ENCODE peak calls at places on chromosome 6, in four cellular contexts. One of them, this sample, is unnamed.

GRCh38 chr6:26056583-26057350 is 30.5 kb upstream of the HFE start:
- DNase-seq in foreskin fibroblast: peak
- DNase-seq in BJ: no peak
- DNase-seq in testis: peak
- DNase-seq in this sample: no peak

GRCh38 chr6:116616757-116617093 is 446 bp downstream of the RSPH4A start:
- DNase-seq in foreskin fibroblast: no peak
- DNase-seq in testis: peak
- DNase-seq in BJ: no peak
- DNase-seq in this sample: no peak

GRCh38 chr6:84123186-84123585 is 89.6 kb downstream of the MRAP2 start:
- DNase-seq in BJ: no peak
- DNase-seq in testis: no peak
- DNase-seq in foreskin fibroblast: no peak
- DNase-seq in this sample: no peak

GRCh38 chr6:73058736-73059135 is 166.6 kb downstream of the KHDC1L start:
- DNase-seq in BJ: peak
- DNase-seq in testis: no peak
- DNase-seq in foreskin fibroblast: no peak
- DNase-seq in this sample: no peak

GRCh38 chr6:169337881-169338445 is 84.3 kb upstream of the THBS2 start:
- DNase-seq in foreskin fibroblast: peak
- DNase-seq in testis: no peak
- DNase-seq in BJ: no peak
- DNase-seq in this sample: no peak

GRCh38 chr6:52253494-52253893 is 9.2 kb upstream of the IL17F start:
- DNase-seq in testis: no peak
- DNase-seq in BJ: no peak
- DNase-seq in foreskin fibroblast: peak
- DNase-seq in this sample: no peak

GRCh38 chr6:44539701-44540100 is 152.2 kb downstream of the CDC5L start:
- DNase-seq in BJ: no peak
- DNase-seq in foreskin fibroblast: no peak
- DNase-seq in testis: no peak
- DNase-seq in this sample: no peak

GRCh38 chr6:138620630-138621029 is 121.3 kb upstream of the NHSL1 start:
- DNase-seq in testis: no peak
- DNase-seq in BJ: no peak
- DNase-seq in foreskin fibroblast: no peak
- DNase-seq in this sample: no peak

GRCh38 chr6:11667876-11668275 is 110.7 kb downstream of the ADTRP start:
- DNase-seq in foreskin fibroblast: no peak
- DNase-seq in testis: no peak
- DNase-seq in BJ: no peak
- DNase-seq in this sample: no peak

GRCh38 chr6:141922898-141923297 is 209.8 kb upstream of the GJE1 start:
- DNase-seq in foreskin fibroblast: no peak
- DNase-seq in testis: no peak
- DNase-seq in BJ: no peak
- DNase-seq in this sample: no peak

GRCh38 chr6:36201612-36202011 is 5.1 kb downstream of the BRPF3 start:
- DNase-seq in testis: no peak
- DNase-seq in BJ: no peak
- DNase-seq in foreskin fibroblast: no peak
- DNase-seq in this sample: no peak

GRCh38 chr6:91580635-91581034 is 993.8 kb upstream of the MAP3K7 start:
- DNase-seq in BJ: no peak
- DNase-seq in testis: no peak
- DNase-seq in foreskin fibroblast: no peak
- DNase-seq in this sample: no peak

GRCh38 chr6:109867009-109867969 is 110.8 kb upstream of the GPR6 start:
- DNase-seq in testis: peak
- DNase-seq in foreskin fibroblast: no peak
- DNase-seq in BJ: no peak
- DNase-seq in this sample: no peak

GRCh38 chr6:1336246-1336843 is 24.4 kb downstream of the FOXQ1 start:
- DNase-seq in foreskin fibroblast: no peak
- DNase-seq in BJ: no peak
- DNase-seq in testis: no peak
- DNase-seq in this sample: no peak

GRCh38 chr6:65285275-65285674 is 421.8 kb downstream of the EYS start:
- DNase-seq in testis: no peak
- DNase-seq in BJ: no peak
- DNase-seq in foreskin fibroblast: no peak
- DNase-seq in this sample: no peak

GRCh38 chr6:30769088-30769852 is 24.9 kb upstream of the IER3 start:
- DNase-seq in foreskin fibroblast: peak
- DNase-seq in testis: no peak
- DNase-seq in BJ: peak
- DNase-seq in this sample: peak

GRCh38 chr6:166540631-166541331 is 45.7 kb downstream of the RAMACL start:
- DNase-seq in BJ: no peak
- DNase-seq in foreskin fibroblast: no peak
- DNase-seq in testis: no peak
- DNase-seq in this sample: no peak

GRCh38 chr6:166693880-166694279 is 66.8 kb upstream of the RPS6KA2 start:
- DNase-seq in BJ: no peak
- DNase-seq in foreskin fibroblast: no peak
- DNase-seq in testis: no peak
- DNase-seq in this sample: no peak

GRCh38 chr6:1911476-1911875 is 301.8 kb downstream of the FOXC1 start:
- DNase-seq in testis: no peak
- DNase-seq in BJ: no peak
- DNase-seq in foreskin fibroblast: peak
- DNase-seq in this sample: no peak

GRCh38 chr6:81166770-81167169 is 585.7 kb downstream of the TENT5A start:
- DNase-seq in testis: no peak
- DNase-seq in BJ: no peak
- DNase-seq in foreskin fibroblast: peak
- DNase-seq in this sample: no peak

GRCh38 chr6:145749632-145750031 is 14.3 kb upstream of the EPM2A start:
- DNase-seq in testis: no peak
- DNase-seq in BJ: peak
- DNase-seq in foreskin fibroblast: peak
- DNase-seq in this sample: peak

GRCh38 chr6:14275493-14275851 is 157.9 kb downstream of the CD83 start:
- DNase-seq in testis: peak
- DNase-seq in BJ: no peak
- DNase-seq in foreskin fibroblast: no peak
- DNase-seq in this sample: no peak

GRCh38 chr6:4970739-4971395 is 33.0 kb downstream of the RPP40 start:
- DNase-seq in BJ: no peak
- DNase-seq in foreskin fibroblast: no peak
- DNase-seq in testis: no peak
- DNase-seq in this sample: no peak

GRCh38 chr6:130771741-130772140 is 55.5 kb upstream of the SMLR1 start:
- DNase-seq in testis: no peak
- DNase-seq in BJ: no peak
- DNase-seq in foreskin fibroblast: no peak
- DNase-seq in this sample: no peak

GRCh38 chr6:159833556-159833955 is 33.5 kb downstream of the PNLDC1 start:
- DNase-seq in foreskin fibroblast: peak
- DNase-seq in testis: no peak
- DNase-seq in BJ: peak
- DNase-seq in this sample: no peak

GRCh38 chr6:102417368-102417767 is 1023.9 kb downstream of the GRIK2 start:
- DNase-seq in foreskin fibroblast: no peak
- DNase-seq in BJ: no peak
- DNase-seq in testis: no peak
- DNase-seq in this sample: no peak

GRCh38 chr6:88105741-88106340 is 58.2 kb downstream of the SPACA1 start:
- DNase-seq in testis: no peak
- DNase-seq in foreskin fibroblast: no peak
- DNase-seq in BJ: no peak
- DNase-seq in this sample: no peak

GRCh38 chr6:157093555-157093954 is 229.8 kb downstream of the TMEM242 start:
- DNase-seq in testis: no peak
- DNase-seq in BJ: no peak
- DNase-seq in foreskin fibroblast: no peak
- DNase-seq in this sample: no peak

GRCh38 chr6:147154454-147154853 is 49.8 kb upstream of the STXBP5 start:
- DNase-seq in BJ: no peak
- DNase-seq in foreskin fibroblast: peak
- DNase-seq in testis: no peak
- DNase-seq in this sample: no peak

GRCh38 chr6:37232430-37233017 is 25.0 kb upstream of the TBC1D22B start:
- DNase-seq in BJ: no peak
- DNase-seq in foreskin fibroblast: no peak
- DNase-seq in testis: no peak
- DNase-seq in this sample: no peak

GRCh38 chr6:69542494-69542893 is 254.3 kb downstream of the LMBRD1 start:
- DNase-seq in BJ: no peak
- DNase-seq in foreskin fibroblast: no peak
- DNase-seq in testis: no peak
- DNase-seq in this sample: no peak

GRCh38 chr6:108157972-108158441 is 7.8 kb upstream of the NR2E1 start:
- DNase-seq in foreskin fibroblast: no peak
- DNase-seq in BJ: no peak
- DNase-seq in testis: no peak
- DNase-seq in this sample: no peak

GRCh38 chr6:108160009-108160408 is 5.8 kb upstream of the NR2E1 start:
- DNase-seq in foreskin fibroblast: no peak
- DNase-seq in BJ: no peak
- DNase-seq in testis: no peak
- DNase-seq in this sample: no peak

GRCh38 chr6:108156180-108156937 is 9.5 kb upstream of the NR2E1 start:
- DNase-seq in foreskin fibroblast: no peak
- DNase-seq in testis: no peak
- DNase-seq in BJ: no peak
- DNase-seq in this sample: no peak

GRCh38 chr6:108157234-108157971 is 8.4 kb upstream of the NR2E1 start:
- DNase-seq in foreskin fibroblast: no peak
- DNase-seq in testis: no peak
- DNase-seq in BJ: no peak
- DNase-seq in this sample: no peak

DNA sequence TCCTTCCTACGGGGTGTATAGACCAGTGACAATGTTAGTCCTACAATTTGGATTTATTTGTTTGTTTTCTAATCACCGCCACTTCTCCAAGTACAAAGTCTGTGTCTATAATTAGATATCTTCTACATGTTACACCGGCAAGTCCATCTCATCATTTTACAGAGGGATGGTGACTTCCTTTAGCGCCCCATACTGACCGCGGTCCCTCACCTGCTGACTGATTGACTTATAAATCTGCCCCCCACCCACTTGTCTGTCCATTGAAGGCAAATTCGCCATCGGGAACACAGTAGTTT is 8.9 kb upstream of the NR2E1 start:
- DNase-seq in foreskin fibroblast: no peak
- DNase-seq in BJ: no peak
- DNase-seq in testis: no peak
- DNase-seq in this sample: no peak
- H3K4me3 ChIP-seq in foreskin fibroblast: no peak
- H3K4me3 ChIP-seq in BJ: no peak
- H3K4me3 ChIP-seq in testis: peak
- H3K4me3 ChIP-seq in this sample: no peak

GRCh38 chr6:43077981-43078411 is 1.9 kb downstream of the PTK7 start:
- DNase-seq in testis: no peak
- DNase-seq in BJ: no peak
- DNase-seq in foreskin fibroblast: peak
- DNase-seq in this sample: no peak
- H3K4me3 ChIP-seq in testis: no peak
- H3K4me3 ChIP-seq in BJ: peak
- H3K4me3 ChIP-seq in foreskin fibroblast: peak
- H3K4me3 ChIP-seq in this sample: peak

GRCh38 chr6:7147051-7147671 is 39.4 kb downstream of the RREB1 start:
- DNase-seq in BJ: no peak
- DNase-seq in foreskin fibroblast: no peak
- DNase-seq in testis: no peak
- DNase-seq in this sample: no peak
- H3K4me3 ChIP-seq in BJ: no peak
- H3K4me3 ChIP-seq in foreskin fibroblast: no peak
- H3K4me3 ChIP-seq in testis: no peak
- H3K4me3 ChIP-seq in this sample: peak

GRCh38 chr6:33452496-33452895 is 1.9 kb upstream of the ZBTB9 start:
- DNase-seq in BJ: no peak
- DNase-seq in testis: no peak
- DNase-seq in foreskin fibroblast: no peak
- DNase-seq in this sample: no peak

GRCh38 chr6:33456156-33456555 is 1.8 kb downstream of the ZBTB9 start:
- DNase-seq in BJ: no peak
- DNase-seq in foreskin fibroblast: no peak
- DNase-seq in testis: peak
- DNase-seq in this sample: no peak

GRCh38 chr6:33454009-33454946 is at the start of gene ZBTB9:
- DNase-seq in BJ: peak
- DNase-seq in foreskin fibroblast: peak
- DNase-seq in testis: peak
- DNase-seq in this sample: peak

GRCh38 chr6:33453361-33454008 is 891 bp upstream of the ZBTB9 start:
- DNase-seq in foreskin fibroblast: peak
- DNase-seq in testis: peak
- DNase-seq in BJ: no peak
- DNase-seq in this sample: no peak

DNA sequence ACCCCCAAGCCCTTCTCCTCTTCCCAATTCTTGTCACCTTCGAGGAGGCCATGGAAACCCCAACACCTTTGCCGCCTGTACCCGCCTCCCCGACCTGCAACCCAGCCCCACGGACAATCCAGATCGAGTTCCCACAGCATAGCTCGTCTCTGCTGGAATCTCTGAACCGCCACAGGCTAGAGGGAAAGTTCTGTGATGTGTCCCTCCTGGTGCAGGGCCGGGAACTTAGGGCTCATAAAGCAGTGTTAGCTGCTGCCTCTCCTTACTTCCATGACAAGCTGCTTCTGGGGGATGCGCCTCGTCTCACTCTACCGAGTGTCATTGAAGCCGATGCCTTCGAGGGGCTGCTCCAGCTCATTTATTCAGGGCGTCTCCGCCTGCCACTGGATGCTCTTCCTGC is 675 bp downstream of the ZBTB9 start:
- DNase-seq in testis: peak
- DNase-seq in foreskin fibroblast: no peak
- DNase-seq in BJ: no peak
- DNase-seq in this sample: no peak
- H3K4me3 ChIP-seq in testis: peak
- H3K4me3 ChIP-seq in foreskin fibroblast: peak
- H3K4me3 ChIP-seq in BJ: peak
- H3K4me3 ChIP-seq in this sample: peak

GRCh38 chr6:111842891-111843290 is 30.4 kb downstream of the FYN start:
- DNase-seq in foreskin fibroblast: no peak
- DNase-seq in testis: no peak
- DNase-seq in BJ: no peak
- DNase-seq in this sample: no peak

GRCh38 chr6:111842271-111842822 is 30.9 kb downstream of the FYN start:
- DNase-seq in testis: no peak
- DNase-seq in BJ: no peak
- DNase-seq in foreskin fibroblast: no peak
- DNase-seq in this sample: no peak

GRCh38 chr6:111844376-111844775 is 28.9 kb downstream of the FYN start:
- DNase-seq in BJ: no peak
- DNase-seq in testis: no peak
- DNase-seq in foreskin fibroblast: no peak
- DNase-seq in this sample: no peak

GRCh38 chr6:111844921-111845320 is 28.3 kb downstream of the FYN start:
- DNase-seq in testis: no peak
- DNase-seq in BJ: no peak
- DNase-seq in foreskin fibroblast: no peak
- DNase-seq in this sample: no peak

GRCh38 chr6:111843347-111844147 is 29.7 kb downstream of the FYN start:
- DNase-seq in foreskin fibroblast: no peak
- DNase-seq in BJ: no peak
- DNase-seq in testis: peak
- DNase-seq in this sample: no peak
- H3K4me3 ChIP-seq in foreskin fibroblast: no peak
- H3K4me3 ChIP-seq in BJ: no peak
- H3K4me3 ChIP-seq in testis: no peak
- H3K4me3 ChIP-seq in this sample: no peak